ENCODE peak calls at places on chromosomes 13 and 19, in five cellular contexts. O is AG09309, P is heart left ventricle, E is HFF-Myc, Z is Calu3. H is an unnamed sample.
A peak's percentile ranks its signal among the peaks of the same experiment; 100 is the strongest.

GRCh38 chr19:1471514-1472107 is 7.4 kb downstream of the C19orf25 start:
- DNase-seq in O (no peak), P (no peak), E (no peak), Z (no peak), H (no peak)

GRCh38 chr13:94542917-94543316 is 53.0 kb downstream of the TGDS start:
- DNase-seq in O (no peak), P (no peak), E (no peak), Z (no peak), H (no peak)

GRCh38 chr19:17779281-17779930 is 15.5 kb upstream of the B3GNT3 start:
- DNase-seq in O (no peak), P (peak; percentile 58), E (no peak), Z (no peak), H (no peak)

GRCh38 chr13:111335263-111335662 is 14.8 kb downstream of the TEX29 start:
- DNase-seq in O (no peak), P (no peak), E (no peak), Z (no peak), H (no peak)

GRCh38 chr13:110195547-110196485 is 111.1 kb downstream of the COL4A1 start:
- DNase-seq in O (no peak), P (no peak), E (no peak), Z (no peak), H (no peak)

GRCh38 chr13:42164557-42165125 is 107.3 kb upstream of the AKAP11 start:
- DNase-seq in O (no peak), P (no peak), E (no peak), Z (no peak), H (no peak)

GRCh38 chr13:59247166-59247565 is 916.6 kb downstream of the DIAPH3 start:
- DNase-seq in O (no peak), P (peak; percentile 75), E (no peak), Z (no peak), H (no peak)

GRCh38 chr13:111288276-111288675 is 32.2 kb upstream of the TEX29 start:
- DNase-seq in O (no peak), P (no peak), E (no peak), Z (no peak), H (no peak)

GRCh38 chr13:101829484-101829883 is 377.0 kb downstream of the ITGBL1 start:
- DNase-seq in O (no peak), P (no peak), E (no peak), Z (no peak), H (peak; percentile 31)

GRCh38 chr19:49556412-49557398 is 23.7 kb downstream of the NOSIP start:
- DNase-seq in O (no peak), P (no peak), E (no peak), Z (no peak), H (no peak)

GRCh38 chr19:4185413-4186086 is 3.1 kb downstream of the ANKRD24 start:
- DNase-seq in O (no peak), P (no peak), E (no peak), Z (no peak), H (no peak)

GRCh38 chr13:94613051-94613450 is 11.4 kb downstream of the GPR180 start:
- DNase-seq in O (no peak), P (no peak), E (no peak), Z (no peak), H (no peak)

GRCh38 chr13:93398167-93398566 is 171.6 kb downstream of the GPC6 start:
- DNase-seq in O (no peak), P (no peak), E (no peak), Z (no peak), H (no peak)

GRCh38 chr13:111415216-111415615 is 94.8 kb downstream of the TEX29 start:
- DNase-seq in O (no peak), P (no peak), E (no peak), Z (no peak), H (no peak)

GRCh38 chr13:42333613-42334328 is 61.8 kb downstream of the AKAP11 start:
- DNase-seq in O (no peak), P (no peak), E (no peak), Z (peak; percentile 12), H (no peak)

GRCh38 chr19:17243854-17244617 is 1.7 kb downstream of the NR2F6 start:
- DNase-seq in O (no peak), P (peak; percentile 86), E (no peak), Z (peak; percentile 30), H (no peak)

GRCh38 chr19:31071157-31071855 is 277.9 kb downstream of the TSHZ3 start:
- DNase-seq in O (no peak), P (no peak), E (no peak), Z (no peak), H (no peak)

GRCh38 chr19:17234911-17235617 is 9.0 kb downstream of the OCEL1 start:
- DNase-seq in O (no peak), P (peak; percentile 43), E (no peak), Z (peak; percentile 53), H (no peak)

GRCh38 chr19:18427752-18428131 is 8.5 kb downstream of the SSBP4 start:
- DNase-seq in O (no peak), P (no peak), E (no peak), Z (no peak), H (no peak)

GRCh38 chr13:59016250-59016649 is 1147.5 kb downstream of the DIAPH3 start:
- DNase-seq in O (no peak), P (peak; percentile 28), E (no peak), Z (no peak), H (no peak)

GRCh38 chr13:25249001-25249543 is 38.2 kb downstream of the MTMR6 start:
- DNase-seq in O (peak; percentile 53), P (no peak), E (peak; percentile 31), Z (no peak), H (no peak)

GRCh38 chr13:43132911-43133310 is 109.5 kb downstream of the DNAJC15 start:
- DNase-seq in O (no peak), P (no peak), E (no peak), Z (no peak), H (no peak)

GRCh38 chr19:46728208-46728607 is 11.3 kb upstream of the PRKD2 start:
- DNase-seq in O (no peak), P (peak; percentile 63), E (no peak), Z (no peak), H (no peak)

DNA sequence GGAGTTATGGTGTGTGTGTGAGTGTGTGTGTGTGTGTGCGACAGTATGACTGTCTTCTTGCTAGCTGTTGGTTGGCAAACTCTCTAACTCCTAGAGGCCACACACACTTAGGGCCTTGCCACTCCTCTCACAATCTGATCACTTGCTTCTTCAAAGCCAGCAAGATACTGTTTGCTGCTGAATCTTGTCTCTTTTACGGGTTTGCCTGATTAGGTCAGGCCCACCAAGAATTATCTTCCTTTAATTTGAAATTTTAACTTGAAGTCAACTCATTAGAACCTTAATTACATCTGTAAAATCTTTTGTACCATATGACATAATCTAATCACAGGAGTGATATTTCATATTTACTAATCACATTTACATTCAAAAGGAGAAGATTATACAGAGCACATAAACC is 359.2 kb upstream of the SGCG start:
- DNase-seq in O (no peak), P (no peak), E (no peak), Z (no peak), H (no peak)
- TF ChIP-seq CTCF in O (no peak), P (no peak), E (no peak), Z (no peak), H (no peak)

GRCh38 chr13:80604094-80604493 is 263.2 kb upstream of the SPRY2 start:
- DNase-seq in O (no peak), P (peak; percentile 34), E (no peak), Z (no peak), H (no peak)
- TF ChIP-seq CTCF in O (no peak), P (peak; percentile 31), E (no peak), Z (no peak), H (no peak)

GRCh38 chr19:48469056-48469881 is at the start of gene CYTH2:
- DNase-seq in O (peak; percentile 99), P (peak; percentile 100), E (peak; percentile 98), Z (peak; percentile 99), H (no peak)
- TF ChIP-seq CTCF in O (no peak), P (peak; percentile 30), E (no peak), Z (no peak), H (no peak)

DNA sequence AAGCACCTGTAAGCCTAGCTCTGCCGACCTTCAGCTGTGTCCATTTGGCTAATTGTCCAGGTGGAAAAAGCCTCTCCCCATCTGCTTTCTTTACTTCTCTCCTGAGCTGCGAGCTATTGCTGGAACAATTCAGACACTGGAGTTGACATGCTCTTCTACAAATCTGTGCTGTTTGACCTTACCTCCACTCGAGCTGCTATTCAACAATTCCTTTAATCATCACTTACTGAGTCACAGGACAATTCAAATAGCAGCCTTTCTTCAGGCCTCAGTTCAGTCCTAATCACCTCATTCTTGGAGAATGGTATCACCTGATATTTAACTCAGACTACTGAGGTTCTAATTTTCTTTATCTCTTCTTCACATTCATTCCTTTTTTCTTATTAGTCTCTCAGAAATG is 882.4 kb downstream of the PCDH9 start:
- DNase-seq in O (no peak), P (no peak), E (no peak), Z (no peak), H (no peak)
- TF ChIP-seq CTCF in O (no peak), P (no peak), E (no peak), Z (no peak), H (no peak)

DNA sequence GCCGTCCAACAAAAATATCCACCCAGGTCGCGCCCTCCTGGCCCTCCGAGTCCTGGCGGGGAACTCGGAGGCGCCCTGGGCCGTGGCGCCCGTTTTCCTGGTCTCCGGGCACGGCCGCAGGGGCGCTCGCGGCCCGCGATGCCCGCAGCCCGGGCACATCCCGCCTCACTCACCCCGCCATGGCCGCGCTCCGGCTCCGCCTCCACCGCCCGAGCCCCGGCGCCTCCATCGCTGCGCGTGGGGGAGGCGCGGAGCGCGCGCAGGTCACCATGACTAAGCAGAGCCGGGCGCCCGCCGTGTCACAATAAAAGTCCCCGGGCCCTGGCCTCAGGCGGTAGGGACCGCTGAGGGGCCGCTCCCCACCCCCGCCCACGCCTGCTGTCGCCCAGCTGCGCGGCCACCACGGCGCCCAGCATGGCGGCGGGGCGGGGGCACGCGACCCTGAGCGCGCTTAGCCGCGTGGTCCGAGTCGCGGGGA is 593 bp downstream of the KEAP1 start:
- DNase-seq in O (peak; percentile 41), P (peak; percentile 97), E (peak; percentile 56), Z (peak; percentile 90), H (peak; percentile 60)
- TF ChIP-seq CTCF in O (peak; percentile 1), P (no peak), E (no peak), Z (no peak), H (no peak)

GRCh38 chr19:15436012-15436825 is 13.5 kb downstream of the WIZ start:
- DNase-seq in O (no peak), P (no peak), E (no peak), Z (no peak), H (no peak)

GRCh38 chr19:15436826-15437110 is 13.0 kb downstream of the WIZ start:
- DNase-seq in O (no peak), P (no peak), E (no peak), Z (no peak), H (no peak)

GRCh38 chr19:15438124-15438496 is 11.6 kb downstream of the WIZ start:
- DNase-seq in O (no peak), P (no peak), E (no peak), Z (no peak), H (no peak)

GRCh38 chr19:15438577-15438976 is 11.2 kb downstream of the WIZ start:
- DNase-seq in O (no peak), P (no peak), E (no peak), Z (no peak), H (no peak)

GRCh38 chr19:15437355-15438123 is 12.2 kb downstream of the WIZ start:
- DNase-seq in O (peak; percentile 41), P (no peak), E (no peak), Z (no peak), H (no peak)
- TF ChIP-seq CTCF in O (peak; percentile 48), P (no peak), E (no peak), Z (no peak), H (peak; percentile 22)

H was measured in retinal pigment epithelial cell.